ENCODE peak calls at places on chromosomes 2 and 18, in six cellular contexts. J is fibroblast of pulmonary artery, W is NCI-H774, H is neural progenitor cell, L is SK-N-SH, Z is T-cell. G is an unnamed sample.

GRCh38 chr2:231900975-231901374 is 25.2 kb downstream of the NPPC start:
- DNase-seq in J (no peak), W (no peak), H (peak; percentile 47), L (no peak), Z (no peak), G (no peak)

GRCh38 chr18:79738565-79739439 is 58.9 kb upstream of the KCNG2 start:
- DNase-seq in J (peak; percentile 25), W (no peak), H (no peak), L (no peak), Z (no peak), G (no peak)

GRCh38 chr2:16617282-16618266 is 48.1 kb downstream of the CYRIA start:
- DNase-seq in J (peak; percentile 71), W (no peak), H (peak; percentile 65), L (peak; percentile 56), Z (no peak), G (peak; percentile 63)

GRCh38 chr2:199207011-199207410 is 250.7 kb downstream of the SATB2 start:
- DNase-seq in J (no peak), W (no peak), H (no peak), L (no peak), Z (no peak), G (no peak)

GRCh38 chr18:6956999-6957398 is 160.6 kb downstream of the LAMA1 start:
- DNase-seq in J (no peak), W (no peak), H (no peak), L (no peak), Z (no peak), G (no peak)

GRCh38 chr2:200077838-200078237 is 122.5 kb downstream of the MAIP1 start:
- DNase-seq in J (no peak), W (no peak), H (no peak), L (peak; percentile 51), Z (no peak), G (no peak)

GRCh38 chr2:37672870-37673184 is 1.4 kb upstream of the CDC42EP3 start:
- DNase-seq in J (no peak), W (no peak), H (no peak), L (no peak), Z (no peak), G (no peak)

GRCh38 chr2:9739508-9739907 is 103.8 kb upstream of the TAF1B start:
- DNase-seq in J (peak; percentile 16), W (no peak), H (no peak), L (no peak), Z (peak; percentile 35), G (peak; percentile 77)

GRCh38 chr2:205857532-205857931 is 175.2 kb downstream of the NRP2 start:
- DNase-seq in J (no peak), W (no peak), H (no peak), L (no peak), Z (no peak), G (no peak)

GRCh38 chr18:59228361-59228760 is 8.4 kb downstream of the GRP start:
- DNase-seq in J (peak; percentile 4), W (no peak), H (no peak), L (no peak), Z (no peak), G (no peak)

GRCh38 chr2:38484957-38485356 is 107.9 kb upstream of the ATL2 start:
- DNase-seq in J (no peak), W (no peak), H (no peak), L (no peak), Z (no peak), G (no peak)

GRCh38 chr18:60493066-60493465 is 120.5 kb upstream of the MC4R start:
- DNase-seq in J (no peak), W (no peak), H (peak; percentile 8), L (no peak), Z (no peak), G (peak; percentile 42)

GRCh38 chr2:6917761-6918421 is 679 bp downstream of the RNF144A start:
- DNase-seq in J (no peak), W (no peak), H (peak; percentile 61), L (no peak), Z (no peak), G (peak; percentile 38)

GRCh38 chr2:54503192-54503591 is 47.1 kb downstream of the SPTBN1 start:
- DNase-seq in J (peak; percentile 60), W (no peak), H (peak; percentile 80), L (peak; percentile 54), Z (no peak), G (peak; percentile 72)

GRCh38 chr2:54941248-54941984 is 108.8 kb downstream of the RTN4 start:
- DNase-seq in J (no peak), W (no peak), H (peak; percentile 34), L (no peak), Z (no peak), G (no peak)

GRCh38 chr2:154638768-154639167 is 59.7 kb upstream of the KCNJ3 start:
- DNase-seq in J (no peak), W (no peak), H (no peak), L (no peak), Z (no peak), G (no peak)

GRCh38 chr18:56321470-56321869 is 316.9 kb downstream of the TXNL1 start:
- DNase-seq in J (peak; percentile 3), W (no peak), H (no peak), L (no peak), Z (no peak), G (no peak)

GRCh38 chr2:25684577-25684976 is 11.2 kb upstream of the DTNB start:
- DNase-seq in J (no peak), W (no peak), H (no peak), L (no peak), Z (no peak), G (no peak)

GRCh38 chr2:177553176-177553909 is 160.8 kb downstream of the AGPS start:
- DNase-seq in J (peak; percentile 28), W (peak; percentile 41), H (no peak), L (no peak), Z (no peak), G (no peak)

GRCh38 chr2:11589316-11589940 is 55.6 kb downstream of the GREB1 start:
- DNase-seq in J (no peak), W (no peak), H (no peak), L (no peak), Z (no peak), G (peak; percentile 22)

GRCh38 chr2:205593891-205594290 is 88.4 kb upstream of the NRP2 start:
- DNase-seq in J (no peak), W (no peak), H (no peak), L (no peak), Z (no peak), G (no peak)

GRCh38 chr2:8169443-8169842 is 512.4 kb upstream of the ID2 start:
- DNase-seq in J (peak; percentile 94), W (no peak), H (no peak), L (no peak), Z (no peak), G (no peak)

GRCh38 chr2:184363213-184363612 is 235.1 kb upstream of the ZNF804A start:
- DNase-seq in J (no peak), W (no peak), H (no peak), L (no peak), Z (no peak), G (no peak)

GRCh38 chr18:63249781-63250180 is 69.8 kb downstream of the BCL2 start:
- DNase-seq in J (no peak), W (no peak), H (no peak), L (no peak), Z (peak; percentile 2), G (no peak)

GRCh38 chr2:125004091-125004800 is 979.2 kb downstream of the CNTNAP5 start:
- DNase-seq in J (no peak), W (no peak), H (no peak), L (no peak), Z (no peak), G (no peak)

GRCh38 chr2:62736899-62737559 is 31.5 kb downstream of the EHBP1 start:
- DNase-seq in J (no peak), W (no peak), H (peak; percentile 76), L (no peak), Z (no peak), G (peak; percentile 12)

GRCh38 chr2:229344151-229344551 is 73.1 kb upstream of the PID1 start:
- DNase-seq in J (no peak), W (no peak), H (no peak), L (no peak), Z (no peak), G (no peak)

GRCh38 chr2:177983183-177983788 is 89.3 kb downstream of the PDE11A start:
- DNase-seq in J (peak; percentile 67), W (peak; percentile 51), H (peak; percentile 69), L (peak; percentile 70), Z (no peak), G (peak; percentile 29)

GRCh38 chr2:64792310-64792709 is 138.6 kb upstream of the SERTAD2 start:
- DNase-seq in J (no peak), W (no peak), H (no peak), L (peak; percentile 22), Z (no peak), G (no peak)

GRCh38 chr18:71485578-71485977 is 1058.6 kb downstream of the CBLN2 start:
- DNase-seq in J (peak; percentile 71), W (no peak), H (no peak), L (no peak), Z (no peak), G (no peak)

GRCh38 chr2:180015951-180016709 is 9.0 kb upstream of the CWC22 start:
- DNase-seq in J (peak; percentile 56), W (no peak), H (no peak), L (no peak), Z (no peak), G (no peak)

GRCh38 chr2:177724398-177725287 is 332.1 kb downstream of the AGPS start:
- DNase-seq in J (peak; percentile 68), W (peak; percentile 58), H (peak; percentile 80), L (peak; percentile 60), Z (no peak), G (peak; percentile 71)

G was measured in ELF-1.